ENCODE peak calls at places on chromosome 14, in eight cellular contexts. One of them, this sample, is unnamed.

GRCh38 chr14:73759183-73759713 is 45.1 kb upstream of the PNMA1 start:
- DNase-seq in transverse colon: peak; percentile 74
- DNase-seq in AG09309: no peak
- DNase-seq in breast epithelium: no peak
- DNase-seq in B cell: peak; percentile 79
- DNase-seq in esophagus squamous epithelium: no peak
- DNase-seq in cardiac muscle cell: peak; percentile 78
- DNase-seq in RWPE1: no peak
- DNase-seq in this sample: peak; percentile 50

GRCh38 chr14:57833304-57833703 is 32.6 kb downstream of the SLC35F4 start:
- DNase-seq in transverse colon: no peak
- DNase-seq in AG09309: peak; percentile 87
- DNase-seq in breast epithelium: peak; percentile 18
- DNase-seq in B cell: no peak
- DNase-seq in esophagus squamous epithelium: no peak
- DNase-seq in cardiac muscle cell: peak; percentile 68
- DNase-seq in RWPE1: peak; percentile 88
- DNase-seq in this sample: no peak

GRCh38 chr14:73731111-73731510 is 16.9 kb upstream of the PNMA1 start:
- DNase-seq in transverse colon: no peak
- DNase-seq in AG09309: no peak
- DNase-seq in breast epithelium: no peak
- DNase-seq in B cell: no peak
- DNase-seq in esophagus squamous epithelium: no peak
- DNase-seq in cardiac muscle cell: no peak
- DNase-seq in RWPE1: no peak
- DNase-seq in this sample: no peak

GRCh38 chr14:102817942-102818940 is 41.0 kb downstream of the TRAF3 start:
- DNase-seq in transverse colon: no peak
- DNase-seq in AG09309: peak; percentile 23
- DNase-seq in breast epithelium: no peak
- DNase-seq in B cell: no peak
- DNase-seq in esophagus squamous epithelium: no peak
- DNase-seq in cardiac muscle cell: no peak
- DNase-seq in RWPE1: no peak
- DNase-seq in this sample: no peak

GRCh38 chr14:102516531-102517411 is 7.2 kb upstream of the ANKRD9 start:
- DNase-seq in transverse colon: peak; percentile 76
- DNase-seq in AG09309: no peak
- DNase-seq in breast epithelium: no peak
- DNase-seq in B cell: peak; percentile 95
- DNase-seq in esophagus squamous epithelium: no peak
- DNase-seq in cardiac muscle cell: no peak
- DNase-seq in RWPE1: peak; percentile 51
- DNase-seq in this sample: peak; percentile 56

GRCh38 chr14:54807428-54807827 is 95.2 kb downstream of the GCH1 start:
- DNase-seq in transverse colon: no peak
- DNase-seq in AG09309: no peak
- DNase-seq in breast epithelium: no peak
- DNase-seq in B cell: no peak
- DNase-seq in esophagus squamous epithelium: no peak
- DNase-seq in cardiac muscle cell: peak; percentile 29
- DNase-seq in RWPE1: no peak
- DNase-seq in this sample: peak; percentile 37

GRCh38 chr14:50028458-50028857 is 87.9 kb downstream of the VCPKMT start:
- DNase-seq in transverse colon: no peak
- DNase-seq in AG09309: no peak
- DNase-seq in breast epithelium: no peak
- DNase-seq in B cell: no peak
- DNase-seq in esophagus squamous epithelium: no peak
- DNase-seq in cardiac muscle cell: no peak
- DNase-seq in RWPE1: no peak
- DNase-seq in this sample: no peak

GRCh38 chr14:103121161-103121845 is 2.0 kb upstream of the TNFAIP2 start:
- DNase-seq in transverse colon: peak; percentile 48
- DNase-seq in AG09309: no peak
- DNase-seq in breast epithelium: no peak
- DNase-seq in B cell: no peak
- DNase-seq in esophagus squamous epithelium: no peak
- DNase-seq in cardiac muscle cell: peak; percentile 64
- DNase-seq in RWPE1: no peak
- DNase-seq in this sample: no peak

GRCh38 chr14:56760164-56760914 is 49.9 kb downstream of the OTX2 start:
- DNase-seq in transverse colon: no peak
- DNase-seq in AG09309: no peak
- DNase-seq in breast epithelium: no peak
- DNase-seq in B cell: no peak
- DNase-seq in esophagus squamous epithelium: no peak
- DNase-seq in cardiac muscle cell: no peak
- DNase-seq in RWPE1: no peak
- DNase-seq in this sample: no peak

GRCh38 chr14:50928002-50928635 is 16.2 kb downstream of the PYGL start:
- DNase-seq in transverse colon: no peak
- DNase-seq in AG09309: peak; percentile 97
- DNase-seq in breast epithelium: no peak
- DNase-seq in B cell: no peak
- DNase-seq in esophagus squamous epithelium: no peak
- DNase-seq in cardiac muscle cell: peak; percentile 95
- DNase-seq in RWPE1: no peak
- DNase-seq in this sample: no peak

GRCh38 chr14:90759370-90760054 is 56.7 kb downstream of the TTC7B start:
- DNase-seq in transverse colon: no peak
- DNase-seq in AG09309: no peak
- DNase-seq in breast epithelium: no peak
- DNase-seq in B cell: peak; percentile 55
- DNase-seq in esophagus squamous epithelium: no peak
- DNase-seq in cardiac muscle cell: no peak
- DNase-seq in RWPE1: no peak
- DNase-seq in this sample: no peak

GRCh38 chr14:68143341-68143807 is 323.8 kb downstream of the RAD51B start:
- DNase-seq in transverse colon: peak; percentile 61
- DNase-seq in AG09309: no peak
- DNase-seq in breast epithelium: peak; percentile 90
- DNase-seq in B cell: no peak
- DNase-seq in esophagus squamous epithelium: no peak
- DNase-seq in cardiac muscle cell: peak; percentile 96
- DNase-seq in RWPE1: no peak
- DNase-seq in this sample: no peak

GRCh38 chr14:79749051-79749450 is 462.3 kb downstream of the DIO2 start:
- DNase-seq in transverse colon: no peak
- DNase-seq in AG09309: no peak
- DNase-seq in breast epithelium: no peak
- DNase-seq in B cell: no peak
- DNase-seq in esophagus squamous epithelium: no peak
- DNase-seq in cardiac muscle cell: no peak
- DNase-seq in RWPE1: no peak
- DNase-seq in this sample: no peak

GRCh38 chr14:67241416-67242362 is at the start of gene PALS1:
- DNase-seq in transverse colon: no peak
- DNase-seq in AG09309: peak; percentile 54
- DNase-seq in breast epithelium: no peak
- DNase-seq in B cell: peak; percentile 70
- DNase-seq in esophagus squamous epithelium: no peak
- DNase-seq in cardiac muscle cell: peak; percentile 76
- DNase-seq in RWPE1: peak; percentile 55
- DNase-seq in this sample: no peak

GRCh38 chr14:91399868-91400640 is 17.6 kb downstream of the CCDC88C start:
- DNase-seq in transverse colon: peak; percentile 69
- DNase-seq in AG09309: no peak
- DNase-seq in breast epithelium: no peak
- DNase-seq in B cell: peak; percentile 83
- DNase-seq in esophagus squamous epithelium: no peak
- DNase-seq in cardiac muscle cell: no peak
- DNase-seq in RWPE1: no peak
- DNase-seq in this sample: no peak

GRCh38 chr14:80587096-80587724 is 354.3 kb downstream of the CEP128 start:
- DNase-seq in transverse colon: no peak
- DNase-seq in AG09309: no peak
- DNase-seq in breast epithelium: no peak
- DNase-seq in B cell: no peak
- DNase-seq in esophagus squamous epithelium: no peak
- DNase-seq in cardiac muscle cell: peak; percentile 71
- DNase-seq in RWPE1: peak; percentile 6
- DNase-seq in this sample: no peak

GRCh38 chr14:67574156-67574555 is 25.9 kb downstream of the PIGH start:
- DNase-seq in transverse colon: no peak
- DNase-seq in AG09309: no peak
- DNase-seq in breast epithelium: no peak
- DNase-seq in B cell: no peak
- DNase-seq in esophagus squamous epithelium: no peak
- DNase-seq in cardiac muscle cell: no peak
- DNase-seq in RWPE1: no peak
- DNase-seq in this sample: no peak

GRCh38 chr14:102659797-102660196 is 67.3 kb downstream of the RCOR1 start:
- DNase-seq in transverse colon: no peak
- DNase-seq in AG09309: no peak
- DNase-seq in breast epithelium: no peak
- DNase-seq in B cell: no peak
- DNase-seq in esophagus squamous epithelium: no peak
- DNase-seq in cardiac muscle cell: peak; percentile 64
- DNase-seq in RWPE1: no peak
- DNase-seq in this sample: no peak

GRCh38 chr14:53193193-53193592 is 40.1 kb upstream of the DDHD1 start:
- DNase-seq in transverse colon: no peak
- DNase-seq in AG09309: no peak
- DNase-seq in breast epithelium: no peak
- DNase-seq in B cell: no peak
- DNase-seq in esophagus squamous epithelium: no peak
- DNase-seq in cardiac muscle cell: peak; percentile 76
- DNase-seq in RWPE1: no peak
- DNase-seq in this sample: no peak

GRCh38 chr14:88181072-88181471 is 142.0 kb downstream of the KCNK10 start:
- DNase-seq in transverse colon: no peak
- DNase-seq in AG09309: no peak
- DNase-seq in breast epithelium: no peak
- DNase-seq in B cell: peak; percentile 48
- DNase-seq in esophagus squamous epithelium: no peak
- DNase-seq in cardiac muscle cell: no peak
- DNase-seq in RWPE1: no peak
- DNase-seq in this sample: no peak

GRCh38 chr14:74516451-74517155 is 23.0 kb downstream of the ISCA2 start:
- DNase-seq in transverse colon: no peak
- DNase-seq in AG09309: no peak
- DNase-seq in breast epithelium: peak; percentile 79
- DNase-seq in B cell: no peak
- DNase-seq in esophagus squamous epithelium: no peak
- DNase-seq in cardiac muscle cell: no peak
- DNase-seq in RWPE1: peak; percentile 41
- DNase-seq in this sample: no peak

GRCh38 chr14:78196323-78196722 is 26.1 kb downstream of the NRXN3 start:
- DNase-seq in transverse colon: no peak
- DNase-seq in AG09309: no peak
- DNase-seq in breast epithelium: no peak
- DNase-seq in B cell: no peak
- DNase-seq in esophagus squamous epithelium: no peak
- DNase-seq in cardiac muscle cell: no peak
- DNase-seq in RWPE1: no peak
- DNase-seq in this sample: no peak
- TF ChIP-seq CTCF in transverse colon: no peak
- TF ChIP-seq CTCF in AG09309: no peak
- TF ChIP-seq CTCF in breast epithelium: no peak
- TF ChIP-seq CTCF in B cell: no peak
- TF ChIP-seq CTCF in esophagus squamous epithelium: no peak
- TF ChIP-seq CTCF in cardiac muscle cell: no peak
- TF ChIP-seq CTCF in RWPE1: no peak
- TF ChIP-seq CTCF in this sample: no peak

GRCh38 chr14:95067526-95067925 is 89.8 kb downstream of the DICER1 start:
- DNase-seq in transverse colon: no peak
- DNase-seq in AG09309: no peak
- DNase-seq in breast epithelium: no peak
- DNase-seq in B cell: no peak
- DNase-seq in esophagus squamous epithelium: no peak
- DNase-seq in cardiac muscle cell: no peak
- DNase-seq in RWPE1: no peak
- DNase-seq in this sample: no peak
- TF ChIP-seq CTCF in transverse colon: no peak
- TF ChIP-seq CTCF in AG09309: no peak
- TF ChIP-seq CTCF in breast epithelium: no peak
- TF ChIP-seq CTCF in B cell: no peak
- TF ChIP-seq CTCF in esophagus squamous epithelium: no peak
- TF ChIP-seq CTCF in cardiac muscle cell: no peak
- TF ChIP-seq CTCF in RWPE1: no peak
- TF ChIP-seq CTCF in this sample: no peak

DNA sequence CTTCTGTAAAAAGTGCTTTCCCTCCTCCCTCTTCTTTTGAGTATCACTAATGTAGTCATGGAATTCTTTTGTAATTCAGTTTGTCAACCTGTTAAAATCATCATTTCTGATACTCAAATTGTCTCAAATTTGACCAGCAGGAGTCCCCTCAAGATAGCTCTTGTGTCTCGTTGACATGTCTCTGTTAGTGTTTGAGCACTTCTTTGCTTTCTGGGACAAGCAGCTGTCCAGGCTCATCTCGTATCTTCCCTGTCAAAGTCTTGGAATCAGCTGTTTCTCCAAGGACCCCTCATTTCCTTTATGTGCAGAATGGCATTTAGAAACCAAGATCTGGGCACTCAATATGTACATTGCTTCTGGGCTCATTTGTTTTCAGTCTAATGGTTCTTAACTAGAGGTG is 10.7 kb downstream of the CIPC start:
- DNase-seq in transverse colon: no peak
- DNase-seq in AG09309: no peak
- DNase-seq in breast epithelium: no peak
- DNase-seq in B cell: no peak
- DNase-seq in esophagus squamous epithelium: no peak
- DNase-seq in cardiac muscle cell: no peak
- DNase-seq in RWPE1: no peak
- DNase-seq in this sample: no peak
- TF ChIP-seq CTCF in transverse colon: no peak
- TF ChIP-seq CTCF in AG09309: no peak
- TF ChIP-seq CTCF in breast epithelium: no peak
- TF ChIP-seq CTCF in B cell: peak; percentile 49
- TF ChIP-seq CTCF in esophagus squamous epithelium: no peak
- TF ChIP-seq CTCF in cardiac muscle cell: no peak
- TF ChIP-seq CTCF in RWPE1: no peak
- TF ChIP-seq CTCF in this sample: no peak

GRCh38 chr14:45364565-45364964 is 111.6 kb upstream of the MIS18BP1 start:
- DNase-seq in transverse colon: no peak
- DNase-seq in AG09309: no peak
- DNase-seq in breast epithelium: no peak
- DNase-seq in B cell: no peak
- DNase-seq in esophagus squamous epithelium: no peak
- DNase-seq in cardiac muscle cell: no peak
- DNase-seq in RWPE1: no peak
- DNase-seq in this sample: no peak
- TF ChIP-seq CTCF in transverse colon: no peak
- TF ChIP-seq CTCF in AG09309: no peak
- TF ChIP-seq CTCF in breast epithelium: no peak
- TF ChIP-seq CTCF in B cell: no peak
- TF ChIP-seq CTCF in esophagus squamous epithelium: no peak
- TF ChIP-seq CTCF in cardiac muscle cell: no peak
- TF ChIP-seq CTCF in RWPE1: no peak
- TF ChIP-seq CTCF in this sample: no peak

This sample was measured in mesothelial cell of epicardium.